ENCODE peak calls at places on chromosome 7, in nine cellular contexts. E, X, T, M, R, J, H, I and Z are unnamed samples.

GRCh38 chr7:12297709-12298108 is 86.6 kb downstream of the TMEM106B start:
- DNase-seq in E (no peak), X (no peak), T (no peak), M (no peak), R (no peak), J (no peak), H (no peak), I (no peak), Z (peak)

GRCh38 chr7:29569648-29570047 is 6.0 kb downstream of the PRR15 start:
- DNase-seq in E (no peak), X (no peak), T (no peak), M (no peak), R (no peak), J (no peak), H (no peak), I (no peak), Z (peak)

GRCh38 chr7:22234247-22234646 is 122.7 kb downstream of the RAPGEF5 start:
- DNase-seq in E (no peak), X (no peak), T (no peak), M (no peak), R (no peak), J (no peak), H (no peak), I (no peak), Z (no peak)

GRCh38 chr7:138962561-138963270 is 18.5 kb downstream of the KIAA1549 start:
- DNase-seq in E (peak), X (no peak), T (no peak), M (no peak), R (no peak), J (no peak), H (no peak), I (no peak), Z (no peak)

GRCh38 chr7:51233375-51233774 is 83.2 kb downstream of the COBL start:
- DNase-seq in E (no peak), X (no peak), T (no peak), M (no peak), R (no peak), J (no peak), H (no peak), I (no peak), Z (no peak)

GRCh38 chr7:140810830-140811556 is 113.7 kb downstream of the BRAF start:
- DNase-seq in E (peak), X (peak), T (peak), M (peak), R (peak), J (peak), H (peak), I (peak), Z (peak)

GRCh38 chr7:7257899-7258692 is 75.8 kb downstream of the C1GALT1 start:
- DNase-seq in E (no peak), X (no peak), T (peak), M (no peak), R (peak), J (no peak), H (no peak), I (no peak), Z (no peak)

GRCh38 chr7:842436-843031 is 10.3 kb downstream of the SUN1 start:
- DNase-seq in E (no peak), X (no peak), T (no peak), M (no peak), R (no peak), J (no peak), H (no peak), I (no peak), Z (no peak)

GRCh38 chr7:19408821-19409220 is 263.6 kb upstream of the FERD3L start:
- DNase-seq in E (peak), X (no peak), T (no peak), M (no peak), R (no peak), J (no peak), H (no peak), I (no peak), Z (no peak)

GRCh38 chr7:28904539-28905143 is 53.5 kb downstream of the TRIL start:
- DNase-seq in E (peak), X (no peak), T (no peak), M (no peak), R (no peak), J (no peak), H (no peak), I (no peak), Z (no peak)

GRCh38 chr7:68015565-68016532 is 1019.2 kb downstream of the TYW1 start:
- DNase-seq in E (no peak), X (no peak), T (no peak), M (no peak), R (no peak), J (no peak), H (no peak), I (no peak), Z (no peak)

GRCh38 chr7:155341463-155341983 is 43.8 kb downstream of the INSIG1 start:
- DNase-seq in E (no peak), X (no peak), T (no peak), M (no peak), R (no peak), J (no peak), H (no peak), I (no peak), Z (no peak)

GRCh38 chr7:142481548-142481947 is 223.7 kb upstream of the PRSS58 start:
- DNase-seq in E (peak), X (no peak), T (no peak), M (no peak), R (no peak), J (no peak), H (no peak), I (no peak), Z (no peak)

GRCh38 chr7:35495377-35495776 is 199.6 kb downstream of the HERPUD2 start:
- DNase-seq in E (no peak), X (no peak), T (no peak), M (no peak), R (no peak), J (no peak), H (no peak), I (no peak), Z (no peak)

GRCh38 chr7:44378744-44379143 is 53.4 kb upstream of the CAMK2B start:
- DNase-seq in E (peak), X (peak), T (no peak), M (no peak), R (no peak), J (no peak), H (no peak), I (no peak), Z (peak)

GRCh38 chr7:2120251-2120660 is 112.5 kb downstream of the MAD1L1 start:
- DNase-seq in E (no peak), X (no peak), T (peak), M (no peak), R (peak), J (no peak), H (no peak), I (no peak), Z (no peak)

GRCh38 chr7:111833461-111833860 is 271.2 kb upstream of the IMMP2L start:
- DNase-seq in E (no peak), X (no peak), T (no peak), M (no peak), R (no peak), J (no peak), H (no peak), I (no peak), Z (peak)

GRCh38 chr7:155969192-155969929 is 157.1 kb upstream of the SHH start:
- DNase-seq in E (no peak), X (no peak), T (no peak), M (no peak), R (no peak), J (no peak), H (no peak), I (no peak), Z (no peak)

GRCh38 chr7:28106316-28106957 is 74.2 kb downstream of the JAZF1 start:
- DNase-seq in E (no peak), X (no peak), T (no peak), M (no peak), R (no peak), J (no peak), H (no peak), I (no peak), Z (no peak)

GRCh38 chr7:26250239-26250638 is 41.4 kb upstream of the SNX10 start:
- DNase-seq in E (no peak), X (no peak), T (no peak), M (no peak), R (no peak), J (no peak), H (no peak), I (no peak), Z (no peak)

GRCh38 chr7:151137841-151138540 is 29.5 kb downstream of the GBX1 start:
- DNase-seq in E (no peak), X (no peak), T (no peak), M (peak), R (no peak), J (no peak), H (peak), I (no peak), Z (no peak)

GRCh38 chr7:114051871-114052324 is 133.1 kb upstream of the PPP1R3A start:
- DNase-seq in E (no peak), X (no peak), T (no peak), M (no peak), R (no peak), J (no peak), H (no peak), I (no peak), Z (no peak)

GRCh38 chr7:116968626-116969025 is 15.3 kb downstream of the ST7 start:
- DNase-seq in E (no peak), X (no peak), T (no peak), M (no peak), R (no peak), J (no peak), H (no peak), I (no peak), Z (no peak)